ENCODE peak calls at places on chromosomes 7 and 10, in four cellular contexts. I is stimulated activated CD4-positive, alpha-beta T cell treated with anti-CD3 and anti-CD28 coated beads, Interleukin-1b, Interleukin-23, amount 100 ng/mL, for 4 hours; K is NCI-H1417; J is NCI-H2171. H is an unnamed sample.

GRCh38 chr10:12097791-12098190 is 29.0 kb downstream of the DHTKD1 start:
- DNase-seq in I (no peak), K (no peak), J (peak; percentile 19), H (no peak)

GRCh38 chr10:101779544-101780186 is 3.6 kb downstream of the NPM3 start:
- DNase-seq in J (peak; percentile 58), K (peak; percentile 56), I (peak; percentile 88), H (peak; percentile 87)

GRCh38 chr10:99339563-99340047 is 10.4 kb downstream of the CNNM1 start:
- DNase-seq in J (no peak), I (no peak), K (no peak), H (no peak)

GRCh38 chr7:63031838-63032436 is 966.7 kb upstream of the ZNF722 start:
- DNase-seq in I (no peak), K (no peak), J (no peak), H (no peak)

GRCh38 chr7:104629393-104629792 is 301.0 kb downstream of the LHFPL3 start:
- DNase-seq in I (no peak), K (peak; percentile 33), J (no peak), H (no peak)

GRCh38 chr10:127880557-127880956 is 12.2 kb downstream of the CLRN3 start:
- DNase-seq in K (no peak), J (no peak), I (no peak), H (no peak)

GRCh38 chr10:116026315-116026714 is 246.7 kb downstream of the GFRA1 start:
- DNase-seq in I (no peak), K (no peak), J (no peak), H (peak; percentile 41)

GRCh38 chr10:97321807-97322195 is 2.7 kb downstream of the FRAT1 start:
- DNase-seq in K (peak; percentile 24), I (no peak), J (no peak), H (peak; percentile 62)

GRCh38 chr7:40843338-40844026 is 708.7 kb downstream of the SUGCT start:
- DNase-seq in J (no peak), K (no peak), I (no peak), H (no peak)

GRCh38 chr7:155918720-155919399 is 106.6 kb upstream of the SHH start:
- DNase-seq in I (no peak), J (no peak), K (no peak), H (no peak)

GRCh38 chr10:36202861-36203260 is 560.8 kb upstream of the FZD8 start:
- DNase-seq in K (no peak), I (no peak), J (no peak), H (no peak)

GRCh38 chr7:92205987-92206386 is 27.0 kb upstream of the LRRD1 start:
- DNase-seq in K (no peak), J (no peak), I (no peak), H (peak; percentile 38)

GRCh38 chr7:69147631-69148030 is 450.6 kb upstream of the AUTS2 start:
- DNase-seq in J (no peak), K (peak; percentile 37), I (no peak), H (no peak)

GRCh38 chr7:110186334-110186733 is 904.6 kb upstream of the LRRN3 start:
- DNase-seq in K (no peak), J (no peak), I (no peak), H (no peak)

H was measured in GM23338.